ENCODE peak calls at places on chromosomes 11 and 22, in five cellular contexts. O is right lobe of liver; J is stromal cell of bone marrow; S is activated gamma-delta T cell treated with anti-CD3 and anti-CD28 coated beads, Interleukin-2, amount 50 U/mL, for 16 hours; P is HS-5. E is an unnamed sample.

GRCh38 chr11:102192349-102193066 is 82.3 kb downstream of the YAP1 start:
- DNase-seq in O (no peak), J (no peak), S (no peak), P (no peak), E (no peak)

GRCh38 chr11:36577859-36578258 is 10.1 kb downstream of the RAG1 start:
- DNase-seq in O (no peak), J (peak), S (no peak), P (peak), E (peak)

GRCh38 chr22:41775338-41775737 is 25.1 kb upstream of the CCDC134 start:
- DNase-seq in O (no peak), J (no peak), S (no peak), P (no peak), E (no peak)

GRCh38 chr11:61749607-61750217 is 2.7 kb upstream of the MYRF start:
- DNase-seq in O (no peak), J (no peak), S (no peak), P (no peak), E (no peak)

GRCh38 chr11:64153831-64154230 is 12.1 kb downstream of the MACROD1 start:
- DNase-seq in O (no peak), J (no peak), S (no peak), P (no peak), E (no peak)

GRCh38 chr11:120215634-120216033 is 4.8 kb downstream of the OAF start:
- DNase-seq in O (peak), J (peak), S (no peak), P (no peak), E (peak)

GRCh38 chr11:69934861-69935494 is 115.8 kb upstream of the FGF3 start:
- DNase-seq in O (no peak), J (no peak), S (no peak), P (no peak), E (no peak)

GRCh38 chr22:37511368-37512104 is 7.7 kb downstream of the CARD10 start:
- DNase-seq in O (no peak), J (no peak), S (no peak), P (no peak), E (no peak)

GRCh38 chr11:123740787-123741158 is 687 bp downstream of the ZNF202 start:
- DNase-seq in O (no peak), J (no peak), S (no peak), P (no peak), E (peak)

E was measured in GM23248.